ENCODE peak calls at places on chromosome 11, in eight cellular contexts. B, J, L, E, O, S, C and P are unnamed samples.

GRCh38 chr11:118612378-118612777 is 5.0 kb downstream of the PHLDB1 start:
- DNase-seq in J (no peak), E (no peak), C (no peak), L (no peak), B (no peak), O (no peak), S (no peak), P (no peak)

GRCh38 chr11:1005913-1006312 is 30.6 kb downstream of the MUC6 start:
- DNase-seq in S (no peak), L (no peak), E (no peak), B (no peak), O (no peak), C (no peak), J (no peak), P (no peak)

GRCh38 chr11:335779-336665 is 15.4 kb upstream of the IFITM3 start:
- DNase-seq in S (no peak), B (no peak), O (no peak), C (no peak), L (peak; percentile 53), E (no peak), J (no peak), P (no peak)

GRCh38 chr11:63910605-63911195 is 6.3 kb downstream of the RCOR2 start:
- DNase-seq in E (no peak), B (no peak), C (no peak), L (no peak), S (no peak), J (no peak), O (no peak), P (no peak)

GRCh38 chr11:119612814-119613213 is 116.2 kb downstream of the NECTIN1 start:
- DNase-seq in J (no peak), O (no peak), S (no peak), B (no peak), L (no peak), E (no peak), C (no peak), P (no peak)

GRCh38 chr11:45458269-45458668 is 172.1 kb upstream of the SYT13 start:
- DNase-seq in L (no peak), J (no peak), O (no peak), B (no peak), S (no peak), C (no peak), E (no peak), P (no peak)

GRCh38 chr11:120012245-120012644 is 125.7 kb downstream of the TRIM29 start:
- DNase-seq in J (no peak), S (no peak), L (no peak), C (no peak), B (no peak), E (no peak), O (no peak), P (no peak)

GRCh38 chr11:6351782-6352181 is 31.5 kb upstream of the CAVIN3 start:
- DNase-seq in C (no peak), J (no peak), S (no peak), O (no peak), L (no peak), E (no peak), B (no peak), P (no peak)

GRCh38 chr11:12019867-12020416 is 11.5 kb upstream of the DKK3 start:
- DNase-seq in L (no peak), O (no peak), J (no peak), C (no peak), B (no peak), S (no peak), E (no peak), P (no peak)

GRCh38 chr11:68140496-68141246 is 19.5 kb upstream of the CHKA start:
- DNase-seq in J (no peak), C (no peak), L (no peak), S (no peak), E (no peak), O (no peak), B (no peak), P (no peak)

GRCh38 chr11:14617241-14618027 is 26.2 kb upstream of the PDE3B start:
- DNase-seq in L (no peak), J (no peak), C (no peak), S (no peak), E (no peak), B (peak; percentile 1), O (peak; percentile 3), P (no peak)

GRCh38 chr11:2810401-2811205 is 75.0 kb downstream of the CDKN1C start:
- DNase-seq in O (no peak), C (no peak), E (no peak), B (no peak), J (no peak), L (no peak), S (no peak), P (no peak)

GRCh38 chr11:76293189-76293631 is 86.9 kb upstream of the WNT11 start:
- DNase-seq in C (no peak), O (no peak), J (no peak), L (no peak), S (no peak), E (peak; percentile 42), B (no peak), P (no peak)

GRCh38 chr11:68763181-68763721 is 11.9 kb upstream of the TESMIN start:
- DNase-seq in C (no peak), L (no peak), O (no peak), J (peak; percentile 46), B (no peak), S (no peak), E (no peak), P (no peak)

GRCh38 chr11:116162541-116163230 is 610.1 kb downstream of the BUD13 start:
- DNase-seq in L (no peak), B (no peak), E (no peak), C (no peak), J (peak; percentile 9), O (no peak), S (no peak), P (no peak)

GRCh38 chr11:63673579-63673978 is 2.4 kb upstream of the ATL3 start:
- DNase-seq in E (no peak), O (no peak), J (peak; percentile 39), S (no peak), B (no peak), L (no peak), C (no peak), P (no peak)

GRCh38 chr11:71458146-71459070 is 5.4 kb downstream of the NADSYN1 start:
- DNase-seq in E (no peak), B (no peak), O (no peak), S (no peak), C (no peak), L (no peak), J (no peak), P (no peak)

GRCh38 chr11:96033569-96033968 is 109.7 kb upstream of the MTMR2 start:
- DNase-seq in J (no peak), B (no peak), S (no peak), L (no peak), O (no peak), E (no peak), C (no peak), P (no peak)

GRCh38 chr11:72179804-72180396 is 12.0 kb upstream of the FOLR1 start:
- DNase-seq in B (no peak), L (no peak), J (peak; percentile 57), O (no peak), E (no peak), S (no peak), C (no peak), P (no peak)

GRCh38 chr11:33690290-33691050 is 10.2 kb downstream of the C11orf91 start:
- DNase-seq in S (no peak), B (peak; percentile 98), L (no peak), E (no peak), O (peak; percentile 97), C (no peak), J (peak; percentile 99), P (no peak)

GRCh38 chr11:11841605-11842425 is at the start of gene USP47:
- DNase-seq in S (peak; percentile 94), J (peak; percentile 90), O (peak; percentile 91), L (no peak), C (peak; percentile 94), B (peak; percentile 76), E (no peak), P (peak; percentile 94)

GRCh38 chr11:75270896-75271415 is 30.4 kb downstream of the TPBGL start:
- DNase-seq in J (peak; percentile 39), C (no peak), S (peak; percentile 36), O (no peak), E (no peak), B (peak; percentile 31), L (no peak), P (no peak)

GRCh38 chr11:61401558-61401957 is 9.2 kb downstream of the TMEM216 start:
- DNase-seq in E (no peak), L (no peak), C (no peak), J (no peak), S (no peak), O (no peak), B (no peak), P (no peak)

GRCh38 chr11:31805037-31805628 is 6.0 kb downstream of the PAX6 start:
- DNase-seq in E (no peak), O (no peak), S (no peak), C (no peak), B (no peak), J (no peak), L (no peak), P (no peak)